ENCODE peak calls at places on chromosomes 6 and 20, in seven cellular contexts. M is IMR-90; S is CD8-positive, alpha-beta T cell; L is pancreas; E is breast epithelium; Q is PC-9; G is right cardiac atrium. T is an unnamed sample.

GRCh38 chr6:99253271-99253670 is 96.2 kb downstream of the FAXC start:
- DNase-seq in S (no peak), Q (no peak), G (no peak), L (no peak), E (no peak), M (no peak), T (no peak)

GRCh38 chr6:44580901-44581300 is 193.4 kb downstream of the CDC5L start:
- DNase-seq in L (no peak), G (no peak), Q (no peak), S (no peak), M (peak), E (no peak), T (no peak)

GRCh38 chr6:136652656-136653055 is 102.4 kb upstream of the MAP7 start:
- DNase-seq in L (no peak), E (no peak), Q (no peak), S (no peak), G (no peak), M (no peak), T (no peak)

GRCh38 chr6:114342826-114343781 is at the start of gene HS3ST5:
- DNase-seq in S (no peak), M (peak), Q (no peak), L (peak), G (peak), E (no peak), T (peak)

GRCh38 chr6:32977953-32978324 is 9.5 kb downstream of the BRD2 start:
- DNase-seq in L (no peak), E (no peak), Q (no peak), G (no peak), S (no peak), M (no peak), T (no peak)

GRCh38 chr6:16511048-16511660 is 250.1 kb downstream of the ATXN1 start:
- DNase-seq in G (no peak), E (no peak), L (no peak), Q (no peak), M (peak), S (no peak), T (no peak)

GRCh38 chr6:16337280-16337975 is 99.0 kb downstream of the GMPR start:
- DNase-seq in G (peak), Q (no peak), S (no peak), M (peak), L (peak), E (peak), T (peak)

GRCh38 chr6:87661016-87661415 is 41.0 kb downstream of the AKIRIN2 start:
- DNase-seq in G (no peak), S (no peak), M (peak), L (no peak), E (no peak), Q (no peak), T (no peak)

GRCh38 chr6:24672573-24673182 is 5.8 kb downstream of the ACOT13 start:
- DNase-seq in S (no peak), E (no peak), L (no peak), M (no peak), G (no peak), Q (no peak), T (no peak)

GRCh38 chr6:25332671-25333071 is 53.5 kb downstream of the CARMIL1 start:
- DNase-seq in L (no peak), Q (no peak), E (no peak), G (no peak), S (no peak), M (no peak), T (no peak)

GRCh38 chr6:158143700-158144099 is 24.4 kb downstream of the SERAC1 start:
- DNase-seq in S (no peak), Q (no peak), E (no peak), L (no peak), M (peak), G (no peak), T (no peak)

GRCh38 chr6:41858703-41859102 is 36.5 kb downstream of the USP49 start:
- DNase-seq in L (no peak), E (no peak), G (no peak), Q (no peak), S (no peak), M (no peak), T (no peak)

GRCh38 chr20:39347626-39348025 is 385.5 kb downstream of the DHX35 start:
- DNase-seq in S (no peak), M (no peak), E (no peak), Q (no peak), L (no peak), G (no peak), T (no peak)

GRCh38 chr6:57207141-57207540 is 15.0 kb downstream of the RAB23 start:
- DNase-seq in G (no peak), M (peak), Q (no peak), E (no peak), L (no peak), S (no peak), T (no peak)

GRCh38 chr6:35919085-35919826 is 1.6 kb downstream of the SRPK1 start:
- DNase-seq in M (peak), L (no peak), G (no peak), S (no peak), Q (peak), E (no peak), T (no peak)

GRCh38 chr6:34132486-34133185 is 13.3 kb downstream of the GRM4 start:
- DNase-seq in S (peak), L (no peak), G (no peak), E (no peak), M (peak), Q (no peak), T (no peak)

GRCh38 chr20:45538209-45538798 is 978 bp downstream of the WFDC6 start:
- DNase-seq in S (no peak), E (no peak), L (no peak), Q (peak), G (no peak), M (no peak), T (no peak)

GRCh38 chr20:63750807-63751470 is 11.4 kb downstream of the SLC2A4RG start:
- DNase-seq in G (no peak), Q (no peak), M (no peak), E (no peak), L (peak), S (peak), T (peak)

GRCh38 chr6:12490904-12491571 is 200.9 kb downstream of the EDN1 start:
- DNase-seq in E (no peak), G (no peak), M (peak), S (no peak), L (no peak), Q (peak), T (no peak)

GRCh38 chr6:9204171-9204570 is 768.8 kb upstream of the SLC35B3 start:
- DNase-seq in E (peak), Q (no peak), M (peak), S (no peak), G (no peak), L (no peak), T (no peak)

GRCh38 chr6:143005816-143006215 is 54.9 kb upstream of the AIG1 start:
- DNase-seq in S (no peak), M (no peak), Q (no peak), E (no peak), G (no peak), L (no peak), T (no peak)

GRCh38 chr20:50152394-50153152 is 950 bp downstream of the PEDS1 start:
- DNase-seq in E (no peak), S (no peak), G (no peak), M (no peak), L (no peak), Q (peak), T (no peak)

GRCh38 chr20:36461600-36462439 is 79.5 kb upstream of the MYL9 start:
- DNase-seq in S (peak), E (peak), G (peak), L (peak), M (peak), Q (no peak), T (peak)

GRCh38 chr6:156928972-156929371 is 151.8 kb downstream of the ARID1B start:
- DNase-seq in G (no peak), Q (no peak), L (no peak), S (no peak), M (no peak), E (no peak), T (no peak)

GRCh38 chr20:1265226-1265915 is 723 bp upstream of the SNPH start:
- DNase-seq in G (no peak), S (no peak), M (no peak), E (no peak), Q (no peak), L (no peak), T (no peak)

GRCh38 chr20:45087814-45088213 is 13.1 kb downstream of the KCNS1 start:
- DNase-seq in S (no peak), L (no peak), Q (peak), E (no peak), M (peak), G (no peak), T (no peak)

GRCh38 chr6:16441262-16441661 is 202.9 kb downstream of the GMPR start:
- DNase-seq in S (no peak), G (no peak), Q (no peak), L (no peak), M (no peak), E (no peak), T (no peak)

GRCh38 chr20:10596726-10597125 is 77.1 kb downstream of the JAG1 start:
- DNase-seq in M (peak), Q (no peak), E (no peak), S (no peak), G (no peak), L (no peak), T (no peak)

GRCh38 chr6:46002264-46002663 is 13.4 kb downstream of the CLIC5 start:
- DNase-seq in L (no peak), M (no peak), E (no peak), Q (no peak), S (no peak), G (no peak), T (no peak)

GRCh38 chr20:46751856-46752255 is 42.4 kb downstream of the SLC2A10 start:
- DNase-seq in Q (no peak), M (no peak), G (no peak), E (no peak), S (no peak), L (no peak), T (no peak)

GRCh38 chr6:150100745-150101144 is 31.8 kb upstream of the ULBP3 start:
- DNase-seq in Q (no peak), G (no peak), M (no peak), L (no peak), S (no peak), E (no peak), T (no peak)

GRCh38 chr6:87375315-87375714 is 30.7 kb downstream of the C6orf163 start:
- DNase-seq in G (no peak), Q (no peak), L (no peak), E (no peak), S (no peak), M (no peak), T (no peak)

GRCh38 chr6:44275749-44276648 is 5.7 kb downstream of the TMEM151B start:
- DNase-seq in E (no peak), G (no peak), M (no peak), S (peak), L (peak), Q (no peak), T (no peak)

GRCh38 chr6:143402721-143403336 is 47.7 kb downstream of the ADAT2 start:
- DNase-seq in Q (no peak), S (no peak), M (no peak), E (no peak), L (no peak), G (no peak), T (no peak)

DNA sequence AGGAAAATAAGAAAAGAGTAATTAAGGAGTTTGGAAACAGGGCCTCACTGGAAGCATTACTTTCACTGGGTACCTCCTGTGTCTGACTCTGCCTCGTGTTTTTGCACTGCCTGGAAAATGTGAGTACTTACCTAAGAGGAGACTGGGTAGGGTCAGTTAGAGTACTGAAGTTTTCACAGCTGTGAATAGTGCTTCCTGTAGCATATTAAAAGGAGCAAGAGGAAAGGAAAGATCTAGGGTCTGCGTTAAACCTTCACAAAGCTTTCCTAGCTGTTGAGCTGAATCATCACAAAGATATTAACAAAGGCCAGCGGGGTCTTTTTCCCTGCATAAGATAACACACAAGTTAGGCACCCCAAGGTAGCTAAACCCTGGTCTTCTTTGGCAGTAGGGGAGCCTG is 82.3 kb downstream of the MLIP start:
- DNase-seq in G (no peak), M (no peak), L (no peak), E (no peak), S (no peak), Q (no peak), T (no peak)
- H3K27ac ChIP-seq in G (no peak), M (no peak), L (no peak), E (no peak), S (no peak), Q (no peak), T (no peak)

GRCh38 chr6:7975764-7976146 is 65.2 kb upstream of the TXNDC5 start:
- DNase-seq in S (no peak), G (no peak), L (no peak), Q (no peak), M (no peak), E (peak), T (no peak)
- H3K4me3 ChIP-seq in S (no peak), G (peak), L (no peak), Q (peak), M (no peak), E (no peak), T (no peak)

DNA sequence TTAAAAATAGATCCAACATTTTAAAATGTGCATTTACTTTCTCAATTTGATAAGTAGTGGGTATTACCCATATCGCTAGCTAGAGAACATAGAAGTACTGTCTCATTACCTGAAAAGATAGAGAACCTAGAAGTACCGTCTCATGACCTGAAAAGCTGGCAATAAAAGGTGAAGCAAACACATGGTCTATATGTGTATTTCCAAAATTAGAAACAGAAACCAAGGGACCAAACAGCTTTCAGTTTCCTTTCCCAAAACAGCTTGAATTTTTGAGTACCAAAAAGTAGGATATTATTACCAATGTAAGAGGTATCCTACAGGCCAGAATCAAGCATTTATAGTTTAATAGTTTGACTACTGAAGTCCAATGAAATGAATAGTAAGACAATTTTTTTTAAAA is 77.3 kb downstream of the KIF13A start:
- DNase-seq in G (no peak), Q (no peak), M (no peak), E (no peak), S (no peak), L (no peak), T (no peak)
- H3K27ac ChIP-seq in G (no peak), Q (no peak), M (no peak), E (no peak), S (no peak), L (no peak), T (no peak)

GRCh38 chr20:53623127-53623453 is 29.5 kb upstream of the ZNF217 start:
- DNase-seq in L (no peak), E (no peak), G (no peak), Q (no peak), M (no peak), S (no peak), T (no peak)

GRCh38 chr20:53623454-53624206 is 30.0 kb upstream of the ZNF217 start:
- DNase-seq in G (peak), M (peak), E (peak), L (no peak), Q (peak), S (peak), T (peak)

GRCh38 chr20:53626584-53626983 is 32.9 kb upstream of the ZNF217 start:
- DNase-seq in L (no peak), S (no peak), G (no peak), M (no peak), Q (no peak), E (no peak), T (no peak)

GRCh38 chr20:53621482-53622246 is 28.0 kb upstream of the ZNF217 start:
- DNase-seq in M (peak), L (peak), S (no peak), G (peak), Q (peak), E (peak), T (peak)

DNA sequence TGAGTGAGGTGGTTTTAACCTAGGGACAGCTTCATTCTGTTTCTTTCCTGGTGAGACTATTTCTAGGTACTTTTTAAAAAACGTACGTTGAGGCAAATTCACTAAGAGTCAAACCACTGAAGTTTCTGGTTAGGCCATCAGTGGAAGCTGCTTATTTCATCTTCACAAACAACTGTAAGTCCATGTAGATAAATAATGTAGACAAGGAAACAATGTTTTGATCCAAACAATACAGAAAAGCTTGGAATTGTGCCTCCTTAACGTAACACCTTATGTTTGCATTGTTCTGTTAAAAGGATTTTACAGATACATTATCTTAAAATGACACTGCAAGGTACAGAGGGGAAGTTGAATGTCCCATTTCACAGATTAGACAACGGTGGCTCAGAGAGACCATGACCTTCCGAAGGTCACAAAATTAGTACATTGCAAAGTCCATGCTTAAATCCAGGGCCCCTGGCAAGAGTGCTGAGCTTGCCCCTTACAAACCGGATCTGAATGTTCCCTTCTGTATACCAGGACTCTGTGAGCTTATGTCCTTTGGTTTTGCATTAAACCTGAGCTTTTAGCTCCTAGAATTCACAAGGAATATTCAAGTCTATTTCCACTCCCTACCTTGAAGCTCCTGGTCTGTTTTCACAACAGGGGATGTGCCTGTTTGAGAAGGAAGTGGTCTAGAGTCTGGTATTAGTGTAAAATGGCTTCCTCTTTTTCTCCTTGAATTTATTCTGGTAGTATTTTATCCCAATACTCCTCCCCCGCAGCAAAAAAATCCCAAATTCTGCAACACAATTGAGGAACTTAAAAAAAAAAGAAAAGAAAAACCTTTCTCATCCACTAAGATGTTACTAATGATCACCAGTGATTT is 28.8 kb upstream of the ZNF217 start:
- DNase-seq in G (no peak), L (no peak), S (no peak), M (no peak), Q (no peak), E (no peak), T (no peak)
- H3K4me3 ChIP-seq in G (no peak), L (no peak), S (no peak), M (no peak), Q (peak), E (no peak), T (no peak)